ENCODE peak calls at places on chromosomes 7 and 10, in four cellular contexts. R is fibroblast of villous mesenchyme, Q is prostate gland, U is dorsolateral prefrontal cortex. V is an unnamed sample.

GRCh38 chr7:1645071-1646015 is 24.7 kb upstream of the ELFN1 start:
- DNase-seq in Q (no peak), R (no peak), U (no peak), V (no peak)

GRCh38 chr10:17854044-17854652 is 45.0 kb downstream of the MRC1 start:
- DNase-seq in R (no peak), U (no peak), Q (no peak), V (peak)

GRCh38 chr7:47839381-47839780 is 108.9 kb downstream of the PKD1L1 start:
- DNase-seq in R (no peak), Q (no peak), U (no peak), V (no peak)

GRCh38 chr7:44216019-44216418 is 15.2 kb downstream of the YKT6 start:
- DNase-seq in R (no peak), Q (no peak), U (peak), V (no peak)

GRCh38 chr10:68861253-68861652 is 33.9 kb downstream of the STOX1 start:
- DNase-seq in U (no peak), R (no peak), Q (no peak), V (no peak)

GRCh38 chr10:86311900-86312299 is 54.7 kb downstream of the GRID1 start:
- DNase-seq in Q (no peak), U (no peak), R (no peak), V (no peak)

GRCh38 chr10:119644215-119644826 is 6.9 kb upstream of the BAG3 start:
- DNase-seq in R (no peak), Q (no peak), U (no peak), V (no peak)

GRCh38 chr7:135717686-135718085 is 10.3 kb downstream of the SLC13A4 start:
- DNase-seq in Q (no peak), R (no peak), U (no peak), V (no peak)

GRCh38 chr7:6258440-6259182 is 13.8 kb downstream of the CYTH3 start:
- DNase-seq in Q (no peak), U (no peak), R (peak), V (no peak)

GRCh38 chr10:132036887-132037675 is 28.7 kb upstream of the JAKMIP3 start:
- DNase-seq in U (peak), R (no peak), Q (peak), V (no peak)

GRCh38 chr7:108322899-108323298 is 133.3 kb downstream of the NRCAM start:
- DNase-seq in R (no peak), Q (no peak), U (no peak), V (no peak)

GRCh38 chr10:7233259-7233991 is 177.4 kb downstream of the SFMBT2 start:
- DNase-seq in Q (peak), R (peak), U (no peak), V (no peak)

GRCh38 chr7:84399661-84400060 is 205.1 kb upstream of the SEMA3A start:
- DNase-seq in R (no peak), U (no peak), Q (no peak), V (no peak)

GRCh38 chr10:5442056-5442989 is 30.0 kb downstream of the NET1 start:
- DNase-seq in U (no peak), Q (peak), R (peak), V (no peak)

GRCh38 chr10:45418859-45419672 is 45.0 kb downstream of the ALOX5 start:
- DNase-seq in R (peak), U (no peak), Q (peak), V (peak)

GRCh38 chr7:55546826-55547225 is 25.5 kb downstream of the VOPP1 start:
- DNase-seq in R (peak), U (no peak), Q (peak), V (no peak)

GRCh38 chr7:20577362-20578069 is 38.0 kb upstream of the ABCB5 start:
- DNase-seq in U (no peak), R (peak), Q (no peak), V (no peak)

GRCh38 chr7:104973909-104974415 is 40.0 kb upstream of the KMT2E start:
- DNase-seq in U (no peak), R (peak), Q (no peak), V (no peak)

GRCh38 chr10:74227697-74228424 is 76.8 kb downstream of the ADK start:
- DNase-seq in R (peak), U (no peak), Q (no peak), V (no peak)

GRCh38 chr7:120628233-120628632 is 229.7 kb downstream of the TSPAN12 start:
- DNase-seq in R (no peak), U (no peak), Q (no peak), V (no peak)

GRCh38 chr10:77004917-77005564 is 632.6 kb downstream of the KCNMA1 start:
- DNase-seq in U (no peak), R (peak), Q (peak), V (no peak)

GRCh38 chr10:74118794-74119193 is 31.8 kb downstream of the AP3M1 start:
- DNase-seq in R (no peak), Q (no peak), U (no peak), V (no peak)

GRCh38 chr7:108805808-108806397 is 236.2 kb downstream of the DNAJB9 start:
- DNase-seq in R (peak), Q (no peak), U (no peak), V (no peak)

GRCh38 chr7:134448359-134449229 is 10.3 kb downstream of the AKR1B1 start:
- DNase-seq in R (peak), U (no peak), Q (no peak), V (no peak)

GRCh38 chr7:35846816-35847412 is 46.1 kb downstream of the SEPTIN7 start:
- DNase-seq in R (no peak), U (no peak), Q (no peak), V (no peak)

GRCh38 chr7:7834761-7835160 is 116.4 kb upstream of the RPA3 start:
- DNase-seq in R (no peak), U (no peak), Q (no peak), V (no peak)

GRCh38 chr7:101870361-101871062 is 53.1 kb downstream of the CUX1 start:
- DNase-seq in U (no peak), R (peak), Q (peak), V (no peak)

GRCh38 chr10:63547628-63548356 is 26.6 kb downstream of the REEP3 start:
- DNase-seq in U (no peak), Q (no peak), R (no peak), V (no peak)

GRCh38 chr10:48633381-48634197 is 28.7 kb upstream of the ARHGAP22 start:
- DNase-seq in Q (no peak), U (no peak), R (no peak), V (no peak)

GRCh38 chr10:122495406-122496340 is 34.3 kb downstream of the HTRA1 start:
- DNase-seq in Q (peak), U (peak), R (no peak), V (no peak)

GRCh38 chr7:104973227-104973626 is 40.8 kb upstream of the KMT2E start:
- DNase-seq in U (no peak), R (no peak), Q (no peak), V (no peak)

DNA sequence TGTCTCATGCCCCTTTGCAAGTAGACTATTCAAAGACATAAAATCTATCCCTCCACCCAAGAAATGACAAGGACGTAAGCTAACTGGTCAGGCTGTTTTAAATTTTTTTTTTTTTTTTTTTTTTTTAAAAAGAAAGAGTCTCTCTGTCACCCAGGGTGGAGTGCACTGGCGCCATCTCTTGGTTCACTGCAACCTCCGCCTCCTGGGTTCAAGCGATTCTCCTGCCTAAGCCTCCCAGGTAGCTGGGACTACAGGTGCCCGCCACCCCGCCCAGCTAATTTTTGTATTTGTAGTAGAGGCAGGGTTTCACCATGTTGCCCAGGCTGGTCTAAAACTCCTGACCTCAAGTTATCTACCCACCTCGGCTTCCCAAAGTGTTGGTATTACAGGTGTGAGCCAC is 11.2 kb downstream of the TRA2A start:
- DNase-seq in U (no peak), Q (no peak), R (no peak), V (no peak)
- TF ChIP-seq CTCF in U (no peak), Q (no peak), R (peak), V (no peak)

DNA sequence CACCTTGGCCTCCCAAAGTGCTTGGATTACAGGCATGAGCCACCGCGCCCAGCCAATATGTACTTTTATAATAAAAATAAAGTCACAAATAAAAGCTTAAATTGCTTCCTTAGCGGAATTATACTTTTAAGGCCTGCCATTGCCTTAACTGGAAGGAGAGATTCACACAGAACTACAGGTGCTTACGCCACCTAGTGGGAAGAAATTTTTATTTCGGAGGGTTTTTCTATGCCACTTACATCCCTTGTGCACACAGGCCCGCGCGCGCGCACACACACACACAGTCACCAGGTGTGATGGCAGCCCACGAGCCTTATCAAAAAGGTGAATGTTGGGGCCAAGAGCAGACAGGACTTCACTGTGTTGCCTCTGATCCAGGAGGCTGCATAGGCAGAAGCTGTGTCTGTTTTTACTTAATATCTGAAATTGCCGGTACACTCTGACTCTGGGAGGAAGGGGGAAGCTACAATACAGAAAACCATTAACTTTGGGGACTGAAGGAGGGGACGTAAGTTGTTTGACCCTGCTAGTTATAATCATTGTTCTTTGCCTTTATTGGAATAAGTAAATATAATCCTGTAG is 87.2 kb downstream of the SLC16A9 start:
- DNase-seq in Q (peak), U (peak), R (peak), V (no peak)
- TF ChIP-seq CTCF in Q (peak), U (peak), R (peak), V (peak)

DNA sequence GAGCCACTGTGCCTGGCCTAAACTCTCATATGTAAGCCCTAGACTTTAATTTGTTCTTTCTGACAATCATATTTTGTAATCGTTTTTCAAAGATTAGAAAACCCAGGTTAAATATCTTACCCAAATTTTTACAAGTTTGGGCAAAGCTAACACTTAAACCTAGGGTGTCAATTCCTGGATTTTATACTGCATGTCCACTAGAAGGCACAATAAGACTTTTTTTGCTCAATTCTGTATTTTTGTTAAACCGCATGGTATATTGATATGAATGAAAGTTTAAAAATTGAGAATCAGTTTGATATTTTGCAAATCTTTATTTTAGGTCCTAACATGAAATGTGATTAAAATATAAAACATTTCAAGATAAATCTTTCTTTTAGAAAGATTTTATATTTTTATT is 29.3 kb downstream of the DYNC2I1 start:
- DNase-seq in R (peak), Q (no peak), U (no peak), V (no peak)
- TF ChIP-seq CTCF in R (peak), Q (no peak), U (no peak), V (peak)

DNA sequence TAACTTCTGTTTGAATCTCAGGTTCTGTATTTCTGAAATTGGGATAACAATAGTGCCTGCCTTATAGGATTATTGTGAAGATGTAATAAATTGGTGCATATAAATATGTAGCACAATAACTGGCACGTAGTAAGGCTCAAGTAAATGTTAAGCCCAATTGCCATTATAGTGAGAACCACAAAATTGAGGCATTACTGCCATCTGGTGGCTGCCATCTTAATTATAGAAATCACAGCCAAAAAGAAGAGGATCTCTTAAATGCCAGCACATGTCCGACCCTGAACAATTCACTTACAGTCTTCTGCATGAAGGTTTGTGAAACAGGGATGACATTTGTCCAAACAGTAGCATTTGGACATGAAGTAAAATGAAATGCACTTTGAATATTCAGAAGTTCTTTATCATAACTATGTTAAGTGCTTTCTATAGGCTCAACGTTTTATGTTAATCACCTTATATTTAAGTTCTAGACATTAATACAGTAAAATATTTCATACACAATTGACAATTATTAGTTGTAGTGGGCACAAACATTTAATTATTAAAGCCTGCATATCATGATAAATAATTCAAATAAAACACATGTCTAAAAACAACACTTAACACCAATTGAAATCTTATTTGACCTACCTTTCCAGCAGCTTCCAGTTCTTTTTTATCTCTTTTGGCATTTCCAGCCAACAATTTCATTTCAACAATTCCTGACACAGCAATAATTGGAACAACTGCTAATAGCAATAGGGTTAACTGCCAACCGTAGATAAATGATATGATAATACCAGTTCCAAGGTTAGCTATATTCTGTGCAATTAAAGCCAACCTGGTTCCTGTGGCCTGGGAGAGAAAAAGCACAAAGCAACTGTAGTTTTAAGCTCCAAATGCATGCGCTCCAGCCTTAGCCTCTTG is 58.5 kb downstream of the ABCB4 start:
- DNase-seq in Q (peak), R (peak), U (no peak), V (peak)
- TF ChIP-seq CTCF in Q (peak), R (peak), U (peak), V (peak)

V was measured in natural killer cell.